ENCODE peak calls at places on chromosomes 1 and 21, in four cellular contexts. S is K562, B is HepG2, M is GM12878. C is an unnamed sample.

GRCh38 chr1:182910143-182910542 is 42.8 kb downstream of the SHCBP1L start:
- DNase-seq in M (no peak), S (no peak), B (peak), C (peak)

GRCh38 chr1:42258218-42258617 is 76.8 kb downstream of the FOXJ3 start:
- DNase-seq in M (peak), B (no peak), S (no peak), C (no peak)

GRCh38 chr1:55204997-55205396 is 10.2 kb downstream of the USP24 start:
- DNase-seq in M (no peak), S (peak), B (peak), C (no peak)

GRCh38 chr1:202270871-202271326 is 70.8 kb downstream of the UBE2T start:
- DNase-seq in S (no peak), B (no peak), M (no peak), C (no peak)

GRCh38 chr1:219088778-219089557 is 84.7 kb upstream of the LYPLAL1 start:
- DNase-seq in M (peak), S (peak), B (peak), C (peak)

GRCh38 chr1:13965770-13966398 is 265.9 kb downstream of the PRDM2 start:
- DNase-seq in S (peak), M (no peak), B (peak), C (peak)

GRCh38 chr1:235920596-235921375 is 54.1 kb upstream of the LYST start:
- DNase-seq in B (no peak), S (no peak), M (no peak), C (no peak)

GRCh38 chr21:45996311-45997204 is 15.0 kb downstream of the COL6A1 start:
- DNase-seq in S (no peak), B (no peak), M (no peak), C (no peak)

GRCh38 chr1:181503130-181503810 is 20.0 kb downstream of the CACNA1E start:
- DNase-seq in S (no peak), M (no peak), B (no peak), C (no peak)
- TF ChIP-seq USF2 in S (no peak), M (no peak), B (no peak), C (no peak)

DNA sequence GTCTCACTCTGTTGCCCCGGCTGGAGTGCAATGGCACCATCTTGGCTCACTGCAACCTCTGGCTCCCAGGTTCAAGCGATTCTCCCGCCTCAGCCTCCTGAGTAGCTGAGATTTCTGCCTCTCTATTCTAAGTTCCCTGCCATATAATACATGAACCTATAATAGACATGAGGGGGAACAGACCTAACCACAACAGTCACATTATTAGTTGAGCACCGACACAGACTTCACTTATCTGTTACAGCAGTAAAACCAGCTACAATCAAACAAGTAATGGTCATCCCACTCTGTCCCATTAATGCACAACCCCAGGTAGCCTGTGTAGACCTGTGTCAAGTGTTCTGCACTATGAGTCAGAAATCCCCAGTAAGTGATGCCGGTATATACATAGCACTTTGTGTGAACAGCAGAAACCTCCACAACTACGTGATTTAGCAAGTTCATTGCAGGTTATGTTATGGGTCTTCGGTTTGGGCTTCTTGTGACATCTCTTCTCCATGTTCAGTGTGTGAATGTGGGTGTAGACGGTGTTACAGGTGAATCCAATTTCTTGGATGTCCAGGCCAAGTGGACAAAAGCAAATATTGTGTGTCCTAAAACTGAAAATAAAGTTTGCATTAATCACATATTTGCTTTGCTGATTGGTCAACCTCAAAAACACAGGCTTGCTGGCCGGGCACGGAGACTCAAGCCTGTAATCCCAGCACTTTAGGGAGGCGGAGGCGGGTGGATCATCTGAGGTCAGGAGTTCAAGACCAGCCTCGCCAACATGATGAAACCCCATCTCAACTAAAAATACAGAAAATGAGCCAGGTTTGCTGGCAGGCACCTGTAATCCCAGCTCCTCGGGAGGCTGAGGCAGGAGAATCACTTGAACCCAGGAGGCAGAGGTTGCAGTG is 3.6 kb downstream of the MMACHC start:
- DNase-seq in S (no peak), M (no peak), B (no peak), C (no peak)
- TF ChIP-seq MYC in S (no peak), M (no peak), B (no peak), C (no peak)

DNA sequence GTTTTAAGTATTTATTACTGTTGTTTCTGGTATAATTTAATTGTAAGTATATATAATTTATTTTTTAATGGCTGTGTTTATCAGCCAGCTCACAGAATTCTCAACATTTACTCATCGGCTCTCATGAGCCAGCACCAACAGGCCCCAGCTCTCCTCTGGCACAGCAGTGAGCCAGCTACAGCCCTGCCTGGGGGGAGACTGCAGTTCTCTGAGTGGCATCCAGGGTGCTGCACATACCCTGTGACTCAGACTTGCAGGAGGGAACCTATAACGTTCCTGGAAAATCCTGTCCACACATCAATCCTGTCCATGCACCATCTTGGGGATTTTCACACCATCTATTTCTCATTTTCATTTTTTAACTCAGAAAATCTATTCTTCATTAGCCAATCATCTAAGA is 36.5 kb downstream of the FHAD1 start:
- DNase-seq in B (no peak), S (no peak), M (no peak), C (peak)
- TF ChIP-seq USF2 in B (no peak), S (no peak), M (no peak), C (no peak)

GRCh38 chr21:15730484-15731242 is 881 bp downstream of the USP25 start:
- DNase-seq in S (no peak), B (no peak), M (no peak), C (no peak)
- TF ChIP-seq MYC in S (no peak), B (no peak), M (no peak), C (no peak)

DNA sequence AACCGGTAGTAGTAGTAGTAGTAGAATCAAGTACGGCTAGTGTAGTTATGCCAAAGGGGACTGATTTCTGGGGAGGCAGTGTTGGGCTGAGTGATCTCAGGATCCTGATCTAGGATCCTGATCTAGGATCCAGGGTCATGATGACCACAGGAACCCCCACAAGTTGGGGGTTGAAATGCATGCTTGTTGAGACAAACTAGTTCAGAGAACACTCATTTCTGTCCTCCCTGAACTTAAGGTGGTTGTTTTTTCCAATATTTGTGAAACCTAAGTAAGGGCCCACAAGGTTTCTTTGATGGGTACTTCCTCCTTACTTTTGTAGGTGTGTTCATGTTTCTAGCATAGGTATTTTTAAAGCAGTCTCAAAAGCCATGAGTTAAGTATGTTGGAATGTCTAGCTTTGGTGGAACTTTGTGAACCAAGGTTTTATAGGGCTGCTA is 33.9 kb upstream of the PDC start:
- DNase-seq in B (no peak), S (no peak), M (no peak), C (peak)
- TF ChIP-seq USF2 in B (no peak), S (no peak), M (no peak), C (no peak)

DNA sequence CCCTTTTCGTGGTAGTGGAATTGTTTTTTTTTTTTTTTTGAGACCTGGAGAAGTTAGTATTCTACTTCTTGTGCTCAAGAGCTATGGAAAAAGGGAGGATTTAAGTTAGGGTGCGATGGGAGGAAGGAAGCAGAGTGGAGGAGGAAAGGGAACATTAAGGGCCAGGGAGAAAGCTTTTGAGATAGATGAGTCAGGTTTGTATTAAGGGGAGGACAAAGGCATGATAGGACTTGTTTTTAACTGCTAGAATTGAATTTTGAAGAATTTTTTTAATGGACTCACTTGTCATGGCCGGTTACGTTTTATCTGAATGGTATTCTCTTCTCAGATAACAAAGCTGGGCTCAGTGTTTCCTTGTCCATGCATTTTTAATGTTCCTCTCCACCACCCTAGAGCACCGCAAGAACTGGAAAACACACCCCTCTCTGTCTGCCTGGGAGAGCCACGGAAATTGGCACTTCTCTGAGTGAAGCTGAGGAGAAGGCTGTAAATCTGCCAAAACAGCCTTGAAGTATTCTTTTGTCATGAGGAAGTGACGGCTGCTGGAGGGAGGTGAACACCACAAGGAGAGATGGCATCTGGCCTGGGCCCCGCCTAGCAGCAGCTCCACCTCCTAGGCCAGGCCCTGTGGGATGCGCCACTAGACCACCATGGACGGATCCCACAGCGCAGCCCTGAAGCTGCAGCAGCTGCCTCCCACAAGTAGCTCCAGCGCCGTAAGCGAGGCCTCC is 3.5 kb downstream of the NIPAL3 start:
- DNase-seq in S (peak), B (no peak), M (no peak), C (no peak)
- TF ChIP-seq MYC in S (no peak), B (no peak), M (no peak), C (no peak)

GRCh38 chr1:227428803-227429202 is 110.5 kb upstream of the CDC42BPA start:
- DNase-seq in S (no peak), B (peak), M (no peak), C (peak)

GRCh38 chr1:227427411-227427810 is 109.1 kb upstream of the CDC42BPA start:
- DNase-seq in M (no peak), B (no peak), S (no peak), C (no peak)

GRCh38 chr1:227432181-227432535 is 113.9 kb upstream of the CDC42BPA start:
- DNase-seq in M (no peak), S (no peak), B (no peak), C (no peak)

GRCh38 chr1:227432981-227433380 is 114.7 kb upstream of the CDC42BPA start:
- DNase-seq in B (no peak), S (no peak), M (no peak), C (no peak)

DNA sequence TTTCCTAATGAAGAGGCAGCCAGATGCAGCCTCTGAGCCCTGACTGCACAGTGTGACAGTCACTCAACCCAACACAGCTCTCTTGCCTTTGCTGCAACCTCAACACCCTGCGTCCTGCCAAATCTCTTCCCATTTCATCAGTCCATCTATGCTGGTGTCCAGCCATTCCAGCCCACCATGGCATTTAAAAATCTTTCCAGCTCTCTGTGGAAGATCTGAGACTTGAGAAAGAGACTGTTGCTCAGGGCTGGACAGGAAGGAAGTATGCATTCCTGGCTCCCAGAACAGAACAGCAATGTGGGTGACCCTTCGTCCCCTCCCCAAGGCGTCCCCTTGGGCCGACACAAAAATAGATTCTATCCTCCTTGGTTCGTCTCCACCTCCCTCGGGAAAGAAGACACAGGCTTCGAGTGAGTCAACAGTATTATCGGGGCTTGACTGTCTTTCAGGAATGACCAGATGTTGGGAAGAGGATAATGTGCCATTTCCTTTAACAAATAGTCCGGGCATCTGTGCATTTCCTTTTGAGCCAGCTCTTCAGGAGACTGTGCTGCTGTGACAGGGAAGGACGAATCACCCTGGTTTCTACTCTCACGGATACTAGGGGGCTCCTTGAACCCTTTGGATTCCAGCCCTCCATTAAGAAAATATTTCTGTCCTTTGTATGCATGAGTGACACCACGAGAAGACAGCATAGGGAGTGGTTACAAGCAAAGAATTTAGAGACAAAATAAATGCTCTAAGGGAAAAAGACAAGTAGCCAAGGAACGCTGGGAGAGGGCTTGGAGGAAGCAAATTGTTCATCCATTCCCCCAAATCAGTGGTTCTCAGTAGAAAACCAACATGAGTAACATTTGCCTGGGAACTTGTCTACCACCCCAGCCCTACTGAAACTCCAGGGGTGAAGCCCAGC is 111.4 kb upstream of the CDC42BPA start:
- DNase-seq in M (no peak), B (no peak), S (no peak), C (no peak)
- TF ChIP-seq USF2 in M (no peak), B (no peak), S (no peak), C (no peak)

GRCh38 chr1:108719654-108720435 is 7.1 kb downstream of the FNDC7 start:
- DNase-seq in S (peak), M (no peak), B (peak), C (peak)
- TF ChIP-seq MYC in S (no peak), M (no peak), B (no peak), C (no peak)

DNA sequence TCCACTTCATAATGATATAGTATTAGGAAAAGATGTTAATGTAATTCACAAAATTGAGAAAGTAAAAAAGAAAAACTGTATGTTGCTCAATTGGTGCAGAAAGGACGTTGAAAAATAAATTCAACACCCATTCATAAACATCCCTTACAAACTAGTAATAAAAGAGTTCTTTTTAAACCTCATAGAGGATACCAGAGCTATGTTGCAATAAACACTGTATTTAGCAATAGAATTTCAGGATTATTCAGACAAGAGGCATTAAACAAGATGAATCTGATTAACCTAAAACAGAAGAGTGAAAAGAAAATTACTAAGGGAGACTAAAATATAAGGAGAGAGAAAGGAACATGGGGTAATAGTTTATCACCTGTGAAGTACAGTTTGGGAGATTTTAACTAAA is 154.8 kb downstream of the NTPCR start:
- DNase-seq in S (no peak), M (no peak), B (no peak), C (no peak)
- TF ChIP-seq USF2 in S (no peak), M (no peak), B (no peak), C (no peak)

GRCh38 chr1:210374600-210374953 is 45.9 kb downstream of the HHAT start:
- DNase-seq in S (no peak), M (no peak), B (no peak), C (no peak)

GRCh38 chr1:210373878-210374599 is 45.3 kb downstream of the HHAT start:
- DNase-seq in S (peak), B (peak), M (peak), C (peak)

GRCh38 chr1:210377934-210378333 is 49.2 kb downstream of the HHAT start:
- DNase-seq in S (no peak), M (no peak), B (no peak), C (no peak)

GRCh38 chr1:210378721-210379120 is 50.0 kb downstream of the HHAT start:
- DNase-seq in S (no peak), M (no peak), B (no peak), C (no peak)

GRCh38 chr1:210376836-210377377 is 48.2 kb downstream of the HHAT start:
- DNase-seq in M (no peak), S (no peak), B (no peak), C (no peak)
- TF ChIP-seq MYC in M (no peak), S (no peak), B (no peak), C (no peak)